ENCODE peak calls at places on chromosome 5, in nine cellular contexts. One of them, this sample, is unnamed.

GRCh38 chr5:139955616-139956283 is 87.3 kb downstream of the NRG2 start:
- DNase-seq in SK-N-SH: no peak
- DNase-seq in cardiac muscle cell: peak; percentile 64
- DNase-seq in left ventricle myocardium inferior: no peak
- DNase-seq in H1: no peak
- DNase-seq in spleen: no peak
- DNase-seq in tibial nerve: no peak
- DNase-seq in suprapubic skin: no peak
- DNase-seq in uterus: no peak
- DNase-seq in this sample: no peak

GRCh38 chr5:181086410-181087229 is 44.3 kb downstream of the OR2V1 start:
- DNase-seq in SK-N-SH: no peak
- DNase-seq in cardiac muscle cell: no peak
- DNase-seq in left ventricle myocardium inferior: no peak
- DNase-seq in H1: no peak
- DNase-seq in spleen: no peak
- DNase-seq in tibial nerve: no peak
- DNase-seq in suprapubic skin: no peak
- DNase-seq in uterus: no peak
- DNase-seq in this sample: no peak

GRCh38 chr5:10760033-10760975 is 730 bp downstream of the DAP start:
- DNase-seq in SK-N-SH: peak; percentile 77
- DNase-seq in cardiac muscle cell: peak; percentile 74
- DNase-seq in left ventricle myocardium inferior: peak; percentile 33
- DNase-seq in H1: no peak
- DNase-seq in spleen: no peak
- DNase-seq in tibial nerve: no peak
- DNase-seq in suprapubic skin: no peak
- DNase-seq in uterus: peak; percentile 37
- DNase-seq in this sample: no peak

GRCh38 chr5:124105326-124105725 is 593.3 kb downstream of the CSNK1G3 start:
- DNase-seq in SK-N-SH: no peak
- DNase-seq in cardiac muscle cell: no peak
- DNase-seq in left ventricle myocardium inferior: no peak
- DNase-seq in H1: no peak
- DNase-seq in spleen: no peak
- DNase-seq in tibial nerve: no peak
- DNase-seq in suprapubic skin: no peak
- DNase-seq in uterus: no peak
- DNase-seq in this sample: no peak

GRCh38 chr5:62100201-62100600 is 205.8 kb upstream of the KIF2A start:
- DNase-seq in SK-N-SH: no peak
- DNase-seq in cardiac muscle cell: no peak
- DNase-seq in left ventricle myocardium inferior: no peak
- DNase-seq in H1: no peak
- DNase-seq in spleen: no peak
- DNase-seq in tibial nerve: no peak
- DNase-seq in suprapubic skin: no peak
- DNase-seq in uterus: no peak
- DNase-seq in this sample: no peak

GRCh38 chr5:159175547-159175946 is 33.8 kb downstream of the RNF145 start:
- DNase-seq in SK-N-SH: no peak
- DNase-seq in cardiac muscle cell: no peak
- DNase-seq in left ventricle myocardium inferior: no peak
- DNase-seq in H1: no peak
- DNase-seq in spleen: no peak
- DNase-seq in tibial nerve: no peak
- DNase-seq in suprapubic skin: no peak
- DNase-seq in uterus: no peak
- DNase-seq in this sample: no peak

GRCh38 chr5:77882670-77883257 is 106.6 kb upstream of the TBCA start:
- DNase-seq in SK-N-SH: no peak
- DNase-seq in cardiac muscle cell: no peak
- DNase-seq in left ventricle myocardium inferior: no peak
- DNase-seq in H1: no peak
- DNase-seq in spleen: no peak
- DNase-seq in tibial nerve: no peak
- DNase-seq in suprapubic skin: no peak
- DNase-seq in uterus: no peak
- DNase-seq in this sample: no peak

GRCh38 chr5:9613360-9613759 is 16.8 kb downstream of the TAS2R1 start:
- DNase-seq in SK-N-SH: no peak
- DNase-seq in cardiac muscle cell: no peak
- DNase-seq in left ventricle myocardium inferior: no peak
- DNase-seq in H1: no peak
- DNase-seq in spleen: peak; percentile 70
- DNase-seq in tibial nerve: no peak
- DNase-seq in suprapubic skin: no peak
- DNase-seq in uterus: no peak
- DNase-seq in this sample: no peak

GRCh38 chr5:15069407-15069905 is 197.9 kb upstream of the ANKH start:
- DNase-seq in SK-N-SH: no peak
- DNase-seq in cardiac muscle cell: no peak
- DNase-seq in left ventricle myocardium inferior: no peak
- DNase-seq in H1: no peak
- DNase-seq in spleen: no peak
- DNase-seq in tibial nerve: no peak
- DNase-seq in suprapubic skin: no peak
- DNase-seq in uterus: no peak
- DNase-seq in this sample: no peak

GRCh38 chr5:140567136-140567818 is 2.6 kb downstream of the SLC35A4 start:
- DNase-seq in SK-N-SH: no peak
- DNase-seq in cardiac muscle cell: no peak
- DNase-seq in left ventricle myocardium inferior: no peak
- DNase-seq in H1: no peak
- DNase-seq in spleen: no peak
- DNase-seq in tibial nerve: no peak
- DNase-seq in suprapubic skin: no peak
- DNase-seq in uterus: no peak
- DNase-seq in this sample: no peak

GRCh38 chr5:173291722-173292658 is 36.2 kb downstream of the STC2 start:
- DNase-seq in SK-N-SH: no peak
- DNase-seq in cardiac muscle cell: no peak
- DNase-seq in left ventricle myocardium inferior: no peak
- DNase-seq in H1: no peak
- DNase-seq in spleen: no peak
- DNase-seq in tibial nerve: no peak
- DNase-seq in suprapubic skin: no peak
- DNase-seq in uterus: no peak
- DNase-seq in this sample: no peak

GRCh38 chr5:122152266-122152900 is 23.0 kb downstream of the ZNF474 start:
- DNase-seq in SK-N-SH: no peak
- DNase-seq in cardiac muscle cell: no peak
- DNase-seq in left ventricle myocardium inferior: no peak
- DNase-seq in H1: no peak
- DNase-seq in spleen: no peak
- DNase-seq in tibial nerve: no peak
- DNase-seq in suprapubic skin: no peak
- DNase-seq in uterus: no peak
- DNase-seq in this sample: no peak

GRCh38 chr5:172902497-172903472 is 56.4 kb upstream of the RPL26L1 start:
- DNase-seq in SK-N-SH: peak; percentile 72
- DNase-seq in cardiac muscle cell: peak; percentile 66
- DNase-seq in left ventricle myocardium inferior: peak; percentile 81
- DNase-seq in H1: peak; percentile 62
- DNase-seq in spleen: no peak
- DNase-seq in tibial nerve: peak; percentile 66
- DNase-seq in suprapubic skin: no peak
- DNase-seq in uterus: peak; percentile 92
- DNase-seq in this sample: peak; percentile 69

GRCh38 chr5:89282832-89283510 is 400.0 kb upstream of the MEF2C start:
- DNase-seq in SK-N-SH: no peak
- DNase-seq in cardiac muscle cell: no peak
- DNase-seq in left ventricle myocardium inferior: no peak
- DNase-seq in H1: no peak
- DNase-seq in spleen: no peak
- DNase-seq in tibial nerve: no peak
- DNase-seq in suprapubic skin: no peak
- DNase-seq in uterus: no peak
- DNase-seq in this sample: no peak

GRCh38 chr5:142866563-142867275 is 96.5 kb downstream of the ARHGAP26 start:
- DNase-seq in SK-N-SH: peak; percentile 68
- DNase-seq in cardiac muscle cell: peak; percentile 72
- DNase-seq in left ventricle myocardium inferior: no peak
- DNase-seq in H1: no peak
- DNase-seq in spleen: no peak
- DNase-seq in tibial nerve: no peak
- DNase-seq in suprapubic skin: no peak
- DNase-seq in uterus: peak; percentile 31
- DNase-seq in this sample: no peak

GRCh38 chr5:180075703-180076102 is 4.1 kb upstream of the RNF130 start:
- DNase-seq in SK-N-SH: no peak
- DNase-seq in cardiac muscle cell: no peak
- DNase-seq in left ventricle myocardium inferior: no peak
- DNase-seq in H1: no peak
- DNase-seq in spleen: no peak
- DNase-seq in tibial nerve: no peak
- DNase-seq in suprapubic skin: no peak
- DNase-seq in uterus: no peak
- DNase-seq in this sample: no peak

GRCh38 chr5:54251981-54252380 is 58.4 kb downstream of the ARL15 start:
- DNase-seq in SK-N-SH: no peak
- DNase-seq in cardiac muscle cell: no peak
- DNase-seq in left ventricle myocardium inferior: no peak
- DNase-seq in H1: no peak
- DNase-seq in spleen: no peak
- DNase-seq in tibial nerve: no peak
- DNase-seq in suprapubic skin: no peak
- DNase-seq in uterus: no peak
- DNase-seq in this sample: no peak

GRCh38 chr5:31415009-31415923 is 116.6 kb downstream of the DROSHA start:
- DNase-seq in SK-N-SH: peak; percentile 9
- DNase-seq in cardiac muscle cell: no peak
- DNase-seq in left ventricle myocardium inferior: no peak
- DNase-seq in H1: no peak
- DNase-seq in spleen: no peak
- DNase-seq in tibial nerve: no peak
- DNase-seq in suprapubic skin: no peak
- DNase-seq in uterus: no peak
- DNase-seq in this sample: no peak

GRCh38 chr5:56155085-56155484 is 78.0 kb downstream of the ANKRD55 start:
- DNase-seq in SK-N-SH: no peak
- DNase-seq in cardiac muscle cell: no peak
- DNase-seq in left ventricle myocardium inferior: no peak
- DNase-seq in H1: no peak
- DNase-seq in spleen: no peak
- DNase-seq in tibial nerve: no peak
- DNase-seq in suprapubic skin: no peak
- DNase-seq in uterus: no peak
- DNase-seq in this sample: no peak
- H3K4me1 ChIP-seq in SK-N-SH: no peaks in the 10 kb centered on the region
- H3K4me1 ChIP-seq in cardiac muscle cell: peaks cover 30% of the 10 kb centered on the region
- H3K4me1 ChIP-seq in left ventricle myocardium inferior: peaks cover 18% of the 10 kb centered on the region
- H3K4me1 ChIP-seq in H1: peaks cover 5% of the 10 kb centered on the region
- H3K4me1 ChIP-seq in spleen: peaks cover 58% of the 10 kb centered on the region
- H3K4me1 ChIP-seq in tibial nerve: peaks cover 17% of the 10 kb centered on the region
- H3K4me1 ChIP-seq in suprapubic skin: peaks cover 10% of the 10 kb centered on the region
- H3K4me1 ChIP-seq in uterus: no peaks in the 10 kb centered on the region
- H3K4me1 ChIP-seq in this sample: no peaks in the 10 kb centered on the region

DNA sequence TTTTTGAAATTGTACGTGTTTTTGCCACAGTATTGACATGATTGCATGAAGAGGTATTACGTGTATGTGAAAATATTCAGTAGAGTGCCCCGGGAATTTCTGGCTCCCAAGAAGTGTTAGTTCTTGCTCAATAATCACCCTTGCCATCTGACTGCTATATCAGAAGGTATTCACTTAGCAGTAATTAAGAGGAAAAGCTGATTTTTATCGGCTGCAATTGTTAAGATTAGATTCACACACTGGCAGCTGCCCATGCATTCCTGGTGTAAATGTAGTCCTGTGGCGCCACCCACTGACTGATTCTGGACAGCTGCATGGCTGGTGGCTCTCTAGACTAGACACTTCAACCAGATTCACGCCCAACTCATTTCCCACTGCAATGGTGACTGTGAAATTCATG is 440.0 kb upstream of the ADAMTS16 start:
- DNase-seq in SK-N-SH: peak; percentile 8
- DNase-seq in cardiac muscle cell: peak; percentile 83
- DNase-seq in left ventricle myocardium inferior: peak; percentile 24
- DNase-seq in H1: peak; percentile 82
- DNase-seq in spleen: no peak
- DNase-seq in tibial nerve: peak; percentile 50
- DNase-seq in suprapubic skin: peak; percentile 74
- DNase-seq in uterus: no peak
- DNase-seq in this sample: no peak
- TF ChIP-seq CTCF in SK-N-SH: peak; percentile 88
- TF ChIP-seq CTCF in cardiac muscle cell: peak; percentile 5
- TF ChIP-seq CTCF in left ventricle myocardium inferior: peak; percentile 54
- TF ChIP-seq CTCF in H1: peak; percentile 83
- TF ChIP-seq CTCF in spleen: no peak
- TF ChIP-seq CTCF in tibial nerve: peak; percentile 53
- TF ChIP-seq CTCF in suprapubic skin: peak; percentile 15
- TF ChIP-seq CTCF in uterus: no peak
- TF ChIP-seq CTCF in this sample: no peak

GRCh38 chr5:43040287-43041098 is at the start of gene ANXA2R:
- DNase-seq in SK-N-SH: peak; percentile 62
- DNase-seq in cardiac muscle cell: peak; percentile 91
- DNase-seq in left ventricle myocardium inferior: peak; percentile 85
- DNase-seq in H1: peak; percentile 88
- DNase-seq in spleen: peak; percentile 97
- DNase-seq in tibial nerve: peak; percentile 81
- DNase-seq in suprapubic skin: peak; percentile 93
- DNase-seq in uterus: peak; percentile 83
- DNase-seq in this sample: peak; percentile 93
- H3K27me3 ChIP-seq in SK-N-SH: no peaks in the 10 kb centered on the region
- H3K27me3 ChIP-seq in cardiac muscle cell: peaks cover 95% of the 10 kb centered on the region
- H3K27me3 ChIP-seq in left ventricle myocardium inferior: peaks cover 90% of the 10 kb centered on the region
- H3K27me3 ChIP-seq in H1: peaks cover 87% of the 10 kb centered on the region
- H3K27me3 ChIP-seq in spleen: no peaks in the 10 kb centered on the region
- H3K27me3 ChIP-seq in tibial nerve: no peaks in the 10 kb centered on the region
- H3K27me3 ChIP-seq in suprapubic skin: peaks cover 79% of the 10 kb centered on the region
- H3K27me3 ChIP-seq in uterus: peaks cover 20% of the 10 kb centered on the region
- H3K27me3 ChIP-seq in this sample: no peaks in the 10 kb centered on the region

GRCh38 chr5:138091685-138092084 is 7.9 kb downstream of the WNT8A start:
- DNase-seq in SK-N-SH: no peak
- DNase-seq in cardiac muscle cell: no peak
- DNase-seq in left ventricle myocardium inferior: no peak
- DNase-seq in H1: no peak
- DNase-seq in spleen: no peak
- DNase-seq in tibial nerve: no peak
- DNase-seq in suprapubic skin: no peak
- DNase-seq in uterus: no peak
- DNase-seq in this sample: no peak

GRCh38 chr5:138095100-138095907 is 11.5 kb downstream of the WNT8A start:
- DNase-seq in SK-N-SH: no peak
- DNase-seq in cardiac muscle cell: no peak
- DNase-seq in left ventricle myocardium inferior: no peak
- DNase-seq in H1: peak; percentile 55
- DNase-seq in spleen: no peak
- DNase-seq in tibial nerve: no peak
- DNase-seq in suprapubic skin: no peak
- DNase-seq in uterus: no peak
- DNase-seq in this sample: no peak

GRCh38 chr5:138092301-138092700 is 8.5 kb downstream of the WNT8A start:
- DNase-seq in SK-N-SH: no peak
- DNase-seq in cardiac muscle cell: no peak
- DNase-seq in left ventricle myocardium inferior: no peak
- DNase-seq in H1: no peak
- DNase-seq in spleen: no peak
- DNase-seq in tibial nerve: no peak
- DNase-seq in suprapubic skin: no peak
- DNase-seq in uterus: no peak
- DNase-seq in this sample: no peak

GRCh38 chr5:138096363-138096762 is 12.5 kb downstream of the WNT8A start:
- DNase-seq in SK-N-SH: no peak
- DNase-seq in cardiac muscle cell: no peak
- DNase-seq in left ventricle myocardium inferior: no peak
- DNase-seq in H1: no peak
- DNase-seq in spleen: no peak
- DNase-seq in tibial nerve: no peak
- DNase-seq in suprapubic skin: no peak
- DNase-seq in uterus: no peak
- DNase-seq in this sample: no peak

GRCh38 chr5:138093036-138093435 is 9.2 kb downstream of the WNT8A start:
- DNase-seq in SK-N-SH: no peak
- DNase-seq in cardiac muscle cell: no peak
- DNase-seq in left ventricle myocardium inferior: no peak
- DNase-seq in H1: no peak
- DNase-seq in spleen: no peak
- DNase-seq in tibial nerve: no peak
- DNase-seq in suprapubic skin: no peak
- DNase-seq in uterus: no peak
- DNase-seq in this sample: no peak
- H3K4me1 ChIP-seq in SK-N-SH: no peaks in the 10 kb centered on the region
- H3K4me1 ChIP-seq in cardiac muscle cell: no peaks in the 10 kb centered on the region
- H3K4me1 ChIP-seq in left ventricle myocardium inferior: no peaks in the 10 kb centered on the region
- H3K4me1 ChIP-seq in H1: peaks cover 27% of the 10 kb centered on the region
- H3K4me1 ChIP-seq in spleen: no peaks in the 10 kb centered on the region
- H3K4me1 ChIP-seq in tibial nerve: no peaks in the 10 kb centered on the region
- H3K4me1 ChIP-seq in suprapubic skin: no peaks in the 10 kb centered on the region
- H3K4me1 ChIP-seq in uterus: no peaks in the 10 kb centered on the region
- H3K4me1 ChIP-seq in this sample: no peaks in the 10 kb centered on the region